ENCODE peak calls at places on chromosomes 11 and 22, in four cellular contexts. B is astrocyte, N is H1, I is cardiac muscle cell. S is an unnamed sample. For H3K9me3, the result is how much of the 10 kb centered on the place peaks cover.

GRCh38 chr22:19855504-19856409 is 1.1 kb upstream of the GNB1L start:
- DNase-seq in B (peak), N (no peak), I (no peak), S (peak)

GRCh38 chr11:129442171-129442570 is 66.5 kb downstream of the BARX2 start:
- DNase-seq in B (no peak), N (no peak), I (no peak), S (no peak)

GRCh38 chr22:28544431-28544868 is 135.2 kb downstream of the TTC28 start:
- DNase-seq in B (no peak), N (no peak), I (no peak), S (no peak)

GRCh38 chr11:113174862-113175261 is 139.5 kb upstream of the TTC12 start:
- DNase-seq in B (no peak), N (no peak), I (no peak), S (no peak)

GRCh38 chr22:17140022-17140421 is 18.9 kb upstream of the TMEM121B start:
- DNase-seq in B (no peak), N (no peak), I (peak), S (no peak)

GRCh38 chr22:37126383-37126782 is 16.9 kb upstream of the TMPRSS6 start:
- DNase-seq in B (no peak), N (no peak), I (peak), S (no peak)

GRCh38 chr11:70625921-70626518 is 227.7 kb downstream of the CTTN start:
- DNase-seq in B (no peak), N (no peak), I (no peak), S (no peak)

GRCh38 chr11:61162092-61162935 is 1.1 kb upstream of the VPS37C start:
- DNase-seq in B (no peak), N (no peak), I (peak), S (peak)

GRCh38 chr22:37818397-37819099 is 4.6 kb upstream of the GALR3 start:
- DNase-seq in B (peak), N (no peak), I (peak), S (peak)

GRCh38 chr11:120239713-120240640 is at the start of gene POU2F3:
- DNase-seq in B (no peak), N (no peak), I (peak), S (no peak)

GRCh38 chr11:91164452-91164822 is 941.6 kb upstream of the CHORDC1 start:
- DNase-seq in B (no peak), N (no peak), I (no peak), S (no peak)

GRCh38 chr22:38401336-38402084 is 53.5 kb downstream of the KCNJ4 start:
- DNase-seq in B (no peak), N (no peak), I (no peak), S (no peak)

GRCh38 chr11:59845399-59845798 is at the start of gene CBLIF:
- DNase-seq in B (no peak), N (no peak), I (no peak), S (no peak)

GRCh38 chr11:81963018-81963417 is 770.6 kb downstream of the FAM181B start:
- DNase-seq in B (no peak), N (no peak), I (no peak), S (peak)

GRCh38 chr11:18253222-18253621 is 4.8 kb upstream of the SAA2 start:
- DNase-seq in B (no peak), N (no peak), I (no peak), S (no peak)

GRCh38 chr11:72395993-72396392 is 38.3 kb downstream of the CLPB start:
- DNase-seq in B (no peak), N (no peak), I (no peak), S (no peak)

GRCh38 chr22:32474635-32475427 is at the start of gene FBXO7:
- DNase-seq in B (peak), N (peak), I (peak), S (peak)

GRCh38 chr22:24230911-24231656 is 13.8 kb downstream of the GGT5 start:
- DNase-seq in B (no peak), N (peak), I (peak), S (peak)

GRCh38 chr11:877565-877964 is 33.0 kb downstream of the CHID1 start:
- DNase-seq in B (no peak), N (no peak), I (no peak), S (peak)

GRCh38 chr11:131690362-131690761 is 319.9 kb downstream of the NTM start:
- DNase-seq in B (no peak), N (no peak), I (no peak), S (no peak)

GRCh38 chr11:121154473-121154872 is 53.4 kb downstream of the TECTA start:
- DNase-seq in B (no peak), N (no peak), I (no peak), S (no peak)

GRCh38 chr11:66880484-66881211 is 23.8 kb downstream of the LRFN4 start:
- DNase-seq in B (no peak), N (no peak), I (peak), S (peak)

GRCh38 chr11:13384837-13385417 is 78.1 kb downstream of the BTBD10 start:
- DNase-seq in B (peak), N (peak), I (peak), S (peak)

GRCh38 chr11:9577551-9577950 is 4.1 kb downstream of the WEE1 start:
- DNase-seq in B (peak), N (no peak), I (no peak), S (peak)

GRCh38 chr22:35627267-35628041 is 10.3 kb upstream of the MB start:
- DNase-seq in B (peak), N (peak), I (peak), S (peak)

GRCh38 chr11:1077033-1077416 is 2.4 kb downstream of the MUC2 start:
- DNase-seq in B (no peak), N (no peak), I (no peak), S (no peak)

GRCh38 chr11:102553835-102554282 is 23.3 kb upstream of the MMP7 start:
- DNase-seq in B (no peak), N (no peak), I (no peak), S (no peak)

GRCh38 chr11:102179366-102179765 is 69.1 kb downstream of the YAP1 start:
- DNase-seq in B (no peak), N (no peak), I (no peak), S (no peak)

GRCh38 chr11:113528982-113529381 is 53.8 kb upstream of the DRD2 start:
- DNase-seq in B (peak), N (no peak), I (no peak), S (no peak)

GRCh38 chr11:10351768-10352641 is 47.1 kb downstream of the ADM start:
- DNase-seq in B (peak), N (peak), I (peak), S (no peak)

GRCh38 chr22:47293368-47294221 is 531.1 kb downstream of the TBC1D22A start:
- DNase-seq in B (no peak), N (no peak), I (no peak), S (no peak)

GRCh38 chr22:47294571-47294970 is 532.1 kb downstream of the TBC1D22A start:
- DNase-seq in B (no peak), N (no peak), I (no peak), S (no peak)

GRCh38 chr22:47292546-47293320 is 530.3 kb downstream of the TBC1D22A start:
- DNase-seq in B (no peak), N (no peak), I (no peak), S (no peak)

GRCh38 chr22:47295226-47295901 is 532.9 kb downstream of the TBC1D22A start:
- DNase-seq in B (no peak), N (no peak), I (no peak), S (no peak)

DNA sequence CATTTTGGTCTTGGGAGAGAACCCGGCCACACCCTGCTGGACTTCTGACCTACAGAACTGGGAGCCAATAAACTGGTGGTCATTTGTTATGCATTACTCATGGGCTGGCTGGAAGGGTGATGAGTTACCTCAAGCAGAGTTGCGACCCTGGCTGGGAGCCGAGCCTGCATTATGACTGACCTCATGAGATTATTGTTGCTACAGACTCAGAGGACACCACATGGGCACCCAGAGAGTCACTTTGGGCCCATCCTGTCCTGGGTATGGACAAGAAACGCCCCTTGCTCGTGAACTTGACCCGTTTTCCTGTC is 531.7 kb downstream of the TBC1D22A start:
- DNase-seq in B (peak), N (no peak), I (no peak), S (no peak)
- H3K9me3 ChIP-seq in B (under half), N (half or more), I (under half), S (under half)

DNA sequence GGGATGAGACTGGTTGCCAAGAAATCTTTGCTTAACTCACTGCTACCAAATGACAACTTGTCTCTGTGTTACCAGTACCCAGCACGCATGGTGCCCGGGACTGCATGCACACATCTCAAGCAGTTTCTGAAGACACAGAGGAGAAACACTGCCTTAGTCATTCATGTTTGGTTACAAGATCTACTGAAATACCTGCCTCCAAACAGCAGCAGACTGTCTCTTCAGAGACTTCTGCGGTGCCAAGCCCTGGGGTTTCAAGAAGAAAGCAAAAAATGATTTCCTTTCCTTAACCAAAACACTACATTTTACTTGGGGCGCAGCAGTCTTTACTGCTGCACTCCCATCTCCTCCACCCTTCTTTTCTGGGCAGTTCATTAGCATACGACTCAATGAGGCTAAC is 4.2 kb downstream of the NAP1L4 start:
- DNase-seq in B (no peak), N (no peak), I (no peak), S (no peak)
- H3K4me3 ChIP-seq in B (peak), N (no peak), I (no peak), S (peak)

GRCh38 chr11:134414772-134415765 is 3.0 kb upstream of the B3GAT1 start:
- DNase-seq in B (no peak), N (no peak), I (no peak), S (peak)
- H3K27ac ChIP-seq in B (no peak), N (no peak), I (no peak), S (no peak)

GRCh38 chr22:49866646-49867045 is 13.0 kb downstream of the ZBED4 start:
- DNase-seq in B (no peak), N (no peak), I (no peak), S (no peak)
- H3K9me3 ChIP-seq in B (under half), N (under half), I (under half), S (under half)

GRCh38 chr22:43302462-43303109 is 40.6 kb downstream of the SCUBE1 start:
- DNase-seq in B (no peak), N (no peak), I (no peak), S (no peak)

GRCh38 chr22:43301866-43302265 is 41.3 kb downstream of the SCUBE1 start:
- DNase-seq in B (no peak), N (no peak), I (no peak), S (no peak)

GRCh38 chr22:43304831-43305230 is 38.3 kb downstream of the SCUBE1 start:
- DNase-seq in B (no peak), N (no peak), I (no peak), S (no peak)

GRCh38 chr22:43303166-43303565 is 40.0 kb downstream of the SCUBE1 start:
- DNase-seq in B (no peak), N (no peak), I (no peak), S (no peak)

GRCh38 chr22:43303751-43304150 is 39.4 kb downstream of the SCUBE1 start:
- DNase-seq in B (no peak), N (no peak), I (no peak), S (no peak)
- H3K4me3 ChIP-seq in B (no peak), N (no peak), I (no peak), S (no peak)

DNA sequence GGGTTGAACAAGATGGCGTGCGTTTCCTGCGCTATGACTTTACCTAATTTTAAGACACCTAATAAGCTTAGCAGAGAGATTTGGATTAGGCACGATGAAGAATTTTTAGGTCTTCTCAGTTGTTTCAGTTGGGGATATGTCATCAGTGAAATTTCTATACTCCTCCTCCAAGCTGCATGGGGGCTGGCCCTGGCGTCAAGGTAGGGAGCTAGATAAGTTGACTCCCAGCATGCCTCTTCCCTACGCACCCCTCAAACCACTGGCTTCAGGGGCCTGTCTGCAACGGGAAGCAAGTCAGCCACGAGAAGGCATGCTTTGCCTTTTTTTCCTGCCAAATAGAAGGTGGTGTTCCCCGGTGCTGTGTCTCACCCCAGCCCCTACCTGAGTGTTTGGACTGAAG is 13.3 kb downstream of the DGAT2 start:
- DNase-seq in B (no peak), N (no peak), I (no peak), S (no peak)
- H3K27ac ChIP-seq in B (no peak), N (no peak), I (no peak), S (no peak)

S was measured in OCI-LY7.